ENCODE peak calls at places on chromosome 10, in eight cellular contexts. H is K562, D is mesothelial cell of epicardium, P is fibroblast of the aortic adventitia, C is IMR-90, B is AG10803, E is GM12865, W is WTC11. N is an unnamed sample.

GRCh38 chr10:69479737-69480412 is 28.6 kb downstream of the TSPAN15 start:
- DNase-seq in H (no peak), D (no peak), P (peak), C (no peak), B (peak), E (no peak), W (no peak), N (no peak)

GRCh38 chr10:373516-374309 is 238.5 kb downstream of the ZMYND11 start:
- DNase-seq in H (no peak), D (peak), P (peak), C (peak), B (peak), E (no peak), W (no peak), N (no peak)

GRCh38 chr10:130689743-130690626 is 553.8 kb downstream of the GLRX3 start:
- DNase-seq in H (no peak), D (no peak), P (no peak), C (no peak), B (no peak), E (no peak), W (no peak), N (no peak)

GRCh38 chr10:118998183-118998582 is 31.3 kb upstream of the NANOS1 start:
- DNase-seq in H (no peak), D (no peak), P (no peak), C (no peak), B (no peak), E (no peak), W (no peak), N (no peak)

GRCh38 chr10:70758757-70759514 is 26.2 kb downstream of the TBATA start:
- DNase-seq in H (peak), D (peak), P (peak), C (peak), B (peak), E (peak), W (peak), N (peak)

GRCh38 chr10:12235796-12236195 is 39.8 kb downstream of the CDC123 start:
- DNase-seq in H (no peak), D (no peak), P (peak), C (peak), B (peak), E (no peak), W (no peak), N (no peak)

GRCh38 chr10:132140167-132140925 is 46.4 kb upstream of the DPYSL4 start:
- DNase-seq in H (no peak), D (no peak), P (no peak), C (no peak), B (no peak), E (no peak), W (peak), N (no peak)

GRCh38 chr10:22437620-22438588 is 92.6 kb downstream of the SPAG6 start:
- DNase-seq in H (no peak), D (no peak), P (peak), C (peak), B (no peak), E (no peak), W (no peak), N (no peak)

GRCh38 chr10:74705361-74705980 is 120.9 kb upstream of the KAT6B start:
- DNase-seq in H (no peak), D (no peak), P (no peak), C (no peak), B (no peak), E (no peak), W (no peak), N (no peak)

GRCh38 chr10:13708256-13708990 is 121.7 kb downstream of the PRPF18 start:
- DNase-seq in H (no peak), D (peak), P (peak), C (no peak), B (no peak), E (no peak), W (no peak), N (no peak)

GRCh38 chr10:38159007-38159406 is 64.9 kb downstream of the ZNF37A start:
- DNase-seq in H (no peak), D (no peak), P (no peak), C (no peak), B (no peak), E (no peak), W (no peak), N (no peak)

GRCh38 chr10:103232772-103233488 is 12.8 kb upstream of the RPEL1 start:
- DNase-seq in H (no peak), D (no peak), P (peak), C (peak), B (peak), E (no peak), W (no peak), N (no peak)

GRCh38 chr10:59333731-59334130 is 28.6 kb downstream of the FAM13C start:
- DNase-seq in H (no peak), D (no peak), P (no peak), C (peak), B (no peak), E (no peak), W (no peak), N (no peak)

GRCh38 chr10:117175215-117175900 is 21.9 kb upstream of the KCNK18 start:
- DNase-seq in H (no peak), D (peak), P (no peak), C (no peak), B (no peak), E (no peak), W (peak), N (no peak)

GRCh38 chr10:64973391-64973790 is 1452.2 kb downstream of the REEP3 start:
- DNase-seq in H (no peak), D (no peak), P (no peak), C (no peak), B (no peak), E (no peak), W (no peak), N (no peak)

GRCh38 chr10:58662314-58662713 is 149.6 kb downstream of the BICC1 start:
- DNase-seq in H (no peak), D (no peak), P (peak), C (peak), B (peak), E (no peak), W (no peak), N (no peak)

DNA sequence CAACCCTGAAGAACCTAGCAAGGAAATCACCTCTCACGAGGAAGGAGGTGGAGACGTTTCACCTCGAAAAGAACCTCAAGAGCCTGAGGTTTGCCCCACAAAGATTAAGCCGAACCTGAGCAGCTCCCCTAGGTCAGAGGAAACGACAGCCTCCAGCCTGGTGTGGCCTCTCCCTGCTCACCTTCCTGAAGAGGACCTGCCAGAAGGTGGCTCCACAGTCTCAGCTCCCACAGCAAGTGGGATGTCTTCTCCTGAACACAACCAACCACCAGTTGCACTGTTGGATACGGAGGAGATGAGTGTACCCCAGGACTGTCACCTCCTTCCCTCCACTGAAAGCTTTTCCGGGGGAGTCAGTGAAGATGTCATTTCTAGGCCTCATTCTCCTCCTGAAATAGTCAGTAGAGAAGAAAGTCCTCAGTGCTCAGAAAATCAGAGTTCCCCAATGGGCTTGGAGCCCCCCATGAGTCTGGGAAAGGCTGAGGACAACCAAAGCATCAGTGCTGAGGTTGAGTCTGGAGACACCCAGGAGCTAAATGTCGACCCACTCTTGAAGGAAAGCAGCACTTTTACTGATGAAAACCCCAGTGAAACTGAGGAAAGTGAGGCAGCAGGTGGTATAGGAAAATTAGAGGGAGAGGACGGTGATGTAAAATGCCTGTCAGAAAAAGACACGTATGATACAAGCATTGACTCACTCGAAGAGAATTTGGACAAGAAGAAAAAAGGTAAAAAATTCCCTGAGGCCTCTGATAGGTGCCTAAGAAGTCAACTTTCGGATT is 150.2 kb downstream of the LCOR start:
- DNase-seq in H (no peak), D (no peak), P (no peak), C (no peak), B (no peak), E (no peak), W (no peak), N (no peak)
- TF ChIP-seq CTCF in H (peak), D (no peak), P (no peak), C (no peak), B (no peak), E (no peak), W (no peak), N (no peak)

GRCh38 chr10:123272171-123272570 is 118.0 kb downstream of the BUB3 start:
- DNase-seq in H (no peak), D (no peak), P (no peak), C (no peak), B (no peak), E (peak), W (no peak), N (no peak)
- TF ChIP-seq CTCF in H (peak), D (no peak), P (peak), C (no peak), B (no peak), E (no peak), W (no peak), N (no peak)

GRCh38 chr10:121394586-121394985 is 203.7 kb downstream of the FGFR2 start:
- DNase-seq in H (no peak), D (no peak), P (no peak), C (no peak), B (no peak), E (no peak), W (no peak), N (no peak)

GRCh38 chr10:121393522-121393921 is 204.7 kb downstream of the FGFR2 start:
- DNase-seq in H (no peak), D (no peak), P (no peak), C (no peak), B (no peak), E (no peak), W (no peak), N (no peak)

GRCh38 chr10:121392657-121393056 is 205.6 kb downstream of the FGFR2 start:
- DNase-seq in H (no peak), D (no peak), P (no peak), C (no peak), B (no peak), E (no peak), W (no peak), N (no peak)
- TF ChIP-seq CTCF in H (no peak), D (no peak), P (no peak), C (no peak), B (no peak), E (no peak), W (no peak), N (peak)

GRCh38 chr10:16890691-16891090 is 73.5 kb upstream of the RSU1 start:
- DNase-seq in H (no peak), D (no peak), P (no peak), C (no peak), B (peak), E (no peak), W (no peak), N (no peak)

GRCh38 chr10:16894834-16895233 is 77.6 kb upstream of the RSU1 start:
- DNase-seq in H (no peak), D (no peak), P (peak), C (no peak), B (peak), E (no peak), W (no peak), N (no peak)

GRCh38 chr10:16887565-16887964 is 70.3 kb upstream of the RSU1 start:
- DNase-seq in H (no peak), D (no peak), P (peak), C (peak), B (peak), E (no peak), W (no peak), N (no peak)

GRCh38 chr10:16893664-16894063 is 76.4 kb upstream of the RSU1 start:
- DNase-seq in H (no peak), D (no peak), P (no peak), C (no peak), B (no peak), E (no peak), W (no peak), N (no peak)

DNA sequence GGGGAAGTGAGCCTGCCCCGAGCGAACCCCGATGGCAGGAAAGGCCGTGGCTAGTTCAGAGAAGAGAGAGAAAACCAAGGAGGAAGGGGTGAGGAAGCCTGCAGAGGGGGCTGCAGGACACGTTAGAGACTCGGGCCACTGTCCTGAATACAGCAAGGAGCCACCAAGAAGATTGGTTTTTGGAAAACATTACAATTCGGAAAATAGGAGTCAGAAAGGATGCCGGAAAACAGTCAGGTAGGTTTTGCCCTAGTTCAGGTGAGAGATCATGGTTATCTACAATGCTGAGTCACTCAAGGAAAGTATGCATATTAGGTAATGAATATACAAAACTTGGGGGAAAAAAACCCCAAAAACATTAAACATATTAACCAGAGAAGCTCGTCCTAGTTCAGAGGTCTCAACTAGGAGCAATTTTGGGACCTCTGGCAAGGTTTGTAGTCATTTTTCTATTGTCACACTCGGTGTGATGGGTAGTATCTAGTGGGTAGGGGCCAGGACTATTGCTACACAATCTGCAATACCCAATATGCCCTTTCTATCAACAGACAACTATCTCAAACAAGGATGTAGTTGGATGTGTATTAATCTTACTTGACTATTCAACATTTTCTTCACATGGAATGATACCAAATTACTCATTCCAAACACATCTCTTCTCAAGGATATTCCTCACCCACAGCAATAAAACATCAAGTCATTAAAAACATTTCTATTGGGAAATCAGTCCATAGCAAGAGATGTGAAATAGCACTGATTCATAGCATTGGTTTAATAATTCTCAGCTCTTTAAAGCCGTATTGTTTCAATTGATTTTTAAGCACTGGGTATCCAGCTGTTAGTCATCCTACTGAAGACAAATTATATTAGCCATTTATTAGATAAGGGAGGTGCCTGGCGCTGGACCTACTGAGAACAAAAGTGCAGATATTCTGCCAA is 74.4 kb upstream of the RSU1 start:
- DNase-seq in H (peak), D (peak), P (peak), C (peak), B (peak), E (peak), W (peak), N (peak)
- TF ChIP-seq CTCF in H (peak), D (no peak), P (peak), C (peak), B (peak), E (no peak), W (no peak), N (peak)

GRCh38 chr10:120600871-120601644 is 144.0 kb downstream of the PLPP4 start:
- DNase-seq in H (peak), D (peak), P (peak), C (no peak), B (no peak), E (peak), W (peak), N (peak)
- TF ChIP-seq CTCF in H (peak), D (peak), P (peak), C (no peak), B (peak), E (no peak), W (no peak), N (peak)

GRCh38 chr10:48700071-48700470 is 15.4 kb downstream of the WDFY4 start:
- DNase-seq in H (no peak), D (no peak), P (no peak), C (no peak), B (no peak), E (no peak), W (no peak), N (no peak)

GRCh38 chr10:48700493-48700892 is 15.8 kb downstream of the WDFY4 start:
- DNase-seq in H (no peak), D (no peak), P (no peak), C (no peak), B (no peak), E (no peak), W (no peak), N (no peak)

GRCh38 chr10:48701941-48702340 is 17.3 kb downstream of the WDFY4 start:
- DNase-seq in H (no peak), D (no peak), P (no peak), C (no peak), B (no peak), E (no peak), W (no peak), N (no peak)

GRCh38 chr10:48698971-48699627 is 14.4 kb downstream of the WDFY4 start:
- DNase-seq in H (no peak), D (no peak), P (no peak), C (no peak), B (no peak), E (no peak), W (no peak), N (no peak)

GRCh38 chr10:48701139-48701901 is 16.6 kb downstream of the WDFY4 start:
- DNase-seq in H (no peak), D (no peak), P (no peak), C (no peak), B (no peak), E (peak), W (no peak), N (no peak)
- TF ChIP-seq CTCF in H (no peak), D (no peak), P (no peak), C (no peak), B (no peak), E (peak), W (no peak), N (no peak)

GRCh38 chr10:51034769-51035168 is 39.5 kb upstream of the PRKG1 start:
- DNase-seq in H (no peak), D (no peak), P (no peak), C (no peak), B (no peak), E (no peak), W (no peak), N (no peak)

GRCh38 chr10:51029172-51029641 is 45.1 kb upstream of the PRKG1 start:
- DNase-seq in H (no peak), D (no peak), P (peak), C (peak), B (peak), E (no peak), W (no peak), N (no peak)

GRCh38 chr10:51030480-51030879 is 43.8 kb upstream of the PRKG1 start:
- DNase-seq in H (no peak), D (no peak), P (peak), C (peak), B (no peak), E (no peak), W (no peak), N (no peak)

GRCh38 chr10:51035344-51035743 is 38.9 kb upstream of the PRKG1 start:
- DNase-seq in H (no peak), D (no peak), P (no peak), C (no peak), B (no peak), E (no peak), W (peak), N (no peak)

GRCh38 chr10:51031995-51032394 is 42.3 kb upstream of the PRKG1 start:
- DNase-seq in H (no peak), D (no peak), P (no peak), C (no peak), B (no peak), E (no peak), W (peak), N (no peak)
- TF ChIP-seq CTCF in H (no peak), D (no peak), P (no peak), C (no peak), B (no peak), E (no peak), W (no peak), N (no peak)

GRCh38 chr10:113959383-113959760 is 84.3 kb upstream of the ADRB1 start:
- DNase-seq in H (no peak), D (no peak), P (no peak), C (no peak), B (no peak), E (peak), W (no peak), N (no peak)

GRCh38 chr10:113957013-113957412 is 86.7 kb upstream of the ADRB1 start:
- DNase-seq in H (no peak), D (no peak), P (peak), C (peak), B (peak), E (no peak), W (no peak), N (no peak)

GRCh38 chr10:113950268-113950667 is 93.4 kb upstream of the ADRB1 start:
- DNase-seq in H (no peak), D (no peak), P (no peak), C (no peak), B (no peak), E (no peak), W (no peak), N (no peak)

GRCh38 chr10:113958631-113959382 is 84.9 kb upstream of the ADRB1 start:
- DNase-seq in H (no peak), D (no peak), P (peak), C (peak), B (peak), E (peak), W (no peak), N (no peak)

GRCh38 chr10:113953505-113954272 is 90.0 kb upstream of the ADRB1 start:
- DNase-seq in H (no peak), D (no peak), P (no peak), C (no peak), B (no peak), E (peak), W (no peak), N (no peak)
- TF ChIP-seq CTCF in H (peak), D (peak), P (peak), C (no peak), B (peak), E (peak), W (no peak), N (peak)

GRCh38 chr10:104318096-104318725 is 20.1 kb downstream of the ITPRIP start:
- DNase-seq in H (no peak), D (no peak), P (no peak), C (no peak), B (no peak), E (no peak), W (no peak), N (no peak)

GRCh38 chr10:104315486-104315921 is 22.8 kb downstream of the ITPRIP start:
- DNase-seq in H (no peak), D (no peak), P (no peak), C (no peak), B (no peak), E (no peak), W (no peak), N (no peak)

GRCh38 chr10:104316321-104317099 is 21.8 kb downstream of the ITPRIP start:
- DNase-seq in H (no peak), D (no peak), P (no peak), C (no peak), B (no peak), E (no peak), W (no peak), N (no peak)

GRCh38 chr10:104318810-104319684 is 19.2 kb downstream of the ITPRIP start:
- DNase-seq in H (no peak), D (no peak), P (no peak), C (peak), B (no peak), E (no peak), W (no peak), N (no peak)

GRCh38 chr10:104317195-104318095 is 20.8 kb downstream of the ITPRIP start:
- DNase-seq in H (no peak), D (no peak), P (peak), C (peak), B (peak), E (no peak), W (no peak), N (no peak)
- TF ChIP-seq CTCF in H (no peak), D (no peak), P (no peak), C (peak), B (peak), E (no peak), W (no peak), N (no peak)

DNA sequence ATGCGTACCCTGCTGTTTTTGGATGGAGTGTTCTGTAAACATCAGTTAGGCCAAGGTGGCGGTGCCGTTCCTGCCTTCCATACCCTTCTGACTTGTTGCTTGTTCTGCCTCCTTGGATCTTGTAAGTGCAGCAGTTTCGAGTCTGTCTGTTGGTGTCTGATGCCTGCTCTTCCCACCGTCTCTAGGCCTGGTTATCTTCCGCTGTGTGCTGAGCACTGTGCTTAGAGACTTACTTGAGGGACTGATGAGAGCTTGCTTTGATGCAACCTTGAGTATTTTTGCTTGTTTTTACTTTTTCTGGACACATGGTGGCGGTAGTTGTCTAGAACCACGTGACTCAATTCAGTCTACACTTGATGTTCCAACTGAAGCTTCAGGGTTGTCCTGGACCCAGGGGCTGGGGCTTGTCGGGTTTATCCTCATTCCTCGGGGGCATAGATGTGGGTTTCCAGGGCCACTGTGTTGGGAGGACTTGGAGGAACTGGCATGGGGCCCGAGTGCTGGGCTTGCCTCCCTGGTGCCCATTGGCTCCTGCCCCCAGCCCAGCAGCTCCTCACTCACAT is 14.4 kb upstream of the SPRN start:
- DNase-seq in H (peak), D (no peak), P (peak), C (no peak), B (no peak), E (peak), W (no peak), N (no peak)
- TF ChIP-seq CTCF in H (peak), D (no peak), P (peak), C (peak), B (peak), E (peak), W (no peak), N (no peak)